ENCODE peak calls at places on chromosomes 1 and 21, in four cellular contexts. One of them, this sample, is unnamed.

GRCh38 chr1:63833346-63834065 is 59.7 kb downstream of the ROR1 start:
- DNase-seq in SK-N-SH: no peak
- DNase-seq in K562: no peak
- DNase-seq in HCT116: no peak
- DNase-seq in this sample: no peak

GRCh38 chr1:227887697-227888403 is 59.9 kb downstream of the WNT9A start:
- DNase-seq in K562: no peak
- DNase-seq in SK-N-SH: peak; percentile 29
- DNase-seq in HCT116: no peak
- DNase-seq in this sample: no peak

GRCh38 chr1:79982218-79982617 is 975.7 kb upstream of the ADGRL4 start:
- DNase-seq in K562: no peak
- DNase-seq in HCT116: no peak
- DNase-seq in SK-N-SH: no peak
- DNase-seq in this sample: no peak

GRCh38 chr1:38088366-38088765 is 41.8 kb upstream of the POU3F1 start:
- DNase-seq in SK-N-SH: no peak
- DNase-seq in K562: peak; percentile 40
- DNase-seq in HCT116: no peak
- DNase-seq in this sample: no peak

GRCh38 chr1:230149751-230150584 is 82.9 kb downstream of the GALNT2 start:
- DNase-seq in HCT116: no peak
- DNase-seq in SK-N-SH: no peak
- DNase-seq in K562: peak; percentile 71
- DNase-seq in this sample: no peak

GRCh38 chr21:33123396-33124120 is 53.6 kb downstream of the OLIG1 start:
- DNase-seq in K562: no peak
- DNase-seq in SK-N-SH: no peak
- DNase-seq in HCT116: no peak
- DNase-seq in this sample: no peak

GRCh38 chr1:24555591-24556413 is at the start of gene NCMAP:
- DNase-seq in K562: no peak
- DNase-seq in HCT116: peak; percentile 10
- DNase-seq in SK-N-SH: no peak
- DNase-seq in this sample: peak; percentile 60

GRCh38 chr1:171055966-171056643 is 34.6 kb upstream of the FMO3 start:
- DNase-seq in K562: no peak
- DNase-seq in SK-N-SH: no peak
- DNase-seq in HCT116: no peak
- DNase-seq in this sample: no peak

GRCh38 chr1:1680031-1680911 is 12.3 kb downstream of the SLC35E2B start:
- DNase-seq in K562: peak; percentile 18
- DNase-seq in SK-N-SH: peak; percentile 13
- DNase-seq in HCT116: no peak
- DNase-seq in this sample: no peak

GRCh38 chr1:10074855-10075418 is 42.2 kb downstream of the UBE4B start:
- DNase-seq in SK-N-SH: no peak
- DNase-seq in K562: no peak
- DNase-seq in HCT116: no peak
- DNase-seq in this sample: no peak

GRCh38 chr1:165303415-165303814 is 53.1 kb downstream of the LMX1A start:
- DNase-seq in SK-N-SH: no peak
- DNase-seq in K562: peak; percentile 8
- DNase-seq in HCT116: no peak
- DNase-seq in this sample: no peak

GRCh38 chr1:235632538-235633219 is 16.9 kb downstream of the GNG4 start:
- DNase-seq in SK-N-SH: no peak
- DNase-seq in K562: no peak
- DNase-seq in HCT116: no peak
- DNase-seq in this sample: no peak

GRCh38 chr1:6753320-6754140 is 31.7 kb upstream of the CAMTA1 start:
- DNase-seq in HCT116: no peak
- DNase-seq in K562: no peak
- DNase-seq in SK-N-SH: no peak
- DNase-seq in this sample: no peak

GRCh38 chr1:65416767-65417166 is 3.7 kb upstream of the LEPR start:
- DNase-seq in HCT116: no peak
- DNase-seq in K562: no peak
- DNase-seq in SK-N-SH: no peak
- DNase-seq in this sample: no peak

GRCh38 chr1:44390277-44390676 is 14.8 kb upstream of the RNF220 start:
- DNase-seq in HCT116: no peak
- DNase-seq in SK-N-SH: no peak
- DNase-seq in K562: no peak
- DNase-seq in this sample: no peak

GRCh38 chr1:58779837-58780585 is 3.8 kb downstream of the JUN start:
- DNase-seq in K562: no peak
- DNase-seq in SK-N-SH: no peak
- DNase-seq in HCT116: no peak
- DNase-seq in this sample: peak; percentile 57

GRCh38 chr1:184755226-184756065 is 788 bp upstream of the EDEM3 start:
- DNase-seq in HCT116: no peak
- DNase-seq in SK-N-SH: peak; percentile 16
- DNase-seq in K562: peak; percentile 55
- DNase-seq in this sample: no peak
- TF ChIP-seq JUND in HCT116: no peak
- TF ChIP-seq JUND in SK-N-SH: no peak
- TF ChIP-seq JUND in K562: no peak
- TF ChIP-seq JUND in this sample: no peak

GRCh38 chr1:72003092-72003491 is 279.2 kb downstream of the NEGR1 start:
- DNase-seq in SK-N-SH: no peak
- DNase-seq in K562: no peak
- DNase-seq in HCT116: no peak
- DNase-seq in this sample: no peak

GRCh38 chr1:72009756-72010441 is 272.4 kb downstream of the NEGR1 start:
- DNase-seq in K562: no peak
- DNase-seq in HCT116: no peak
- DNase-seq in SK-N-SH: no peak
- DNase-seq in this sample: no peak

GRCh38 chr1:72009170-72009569 is 273.2 kb downstream of the NEGR1 start:
- DNase-seq in SK-N-SH: no peak
- DNase-seq in HCT116: no peak
- DNase-seq in K562: no peak
- DNase-seq in this sample: no peak

GRCh38 chr1:72006092-72006491 is 276.2 kb downstream of the NEGR1 start:
- DNase-seq in HCT116: no peak
- DNase-seq in K562: no peak
- DNase-seq in SK-N-SH: no peak
- DNase-seq in this sample: no peak

DNA sequence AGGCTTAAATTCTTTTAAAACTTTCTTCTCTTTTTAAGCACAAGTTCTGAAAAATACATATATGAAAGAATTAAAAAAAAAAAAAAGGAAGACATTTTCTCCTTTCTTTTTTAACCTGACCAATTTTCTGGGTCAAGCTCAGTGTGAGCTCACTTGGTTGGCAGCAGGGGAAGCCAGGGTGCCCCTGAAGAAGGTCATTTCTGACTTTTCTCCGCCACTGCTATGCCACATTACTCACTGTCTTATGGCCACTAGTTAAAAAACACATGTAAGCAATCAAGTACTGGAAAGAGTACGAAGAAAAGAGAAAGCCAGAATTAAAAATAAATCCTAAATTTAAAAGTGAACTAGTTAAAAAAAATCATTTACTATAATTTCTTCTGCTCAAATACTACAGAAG is 275.0 kb downstream of the NEGR1 start:
- DNase-seq in HCT116: no peak
- DNase-seq in K562: no peak
- DNase-seq in SK-N-SH: no peak
- DNase-seq in this sample: no peak
- TF ChIP-seq JUND in HCT116: no peak
- TF ChIP-seq JUND in K562: no peak
- TF ChIP-seq JUND in SK-N-SH: no peak
- TF ChIP-seq JUND in this sample: no peak

GRCh38 chr1:8307628-8308027 is 10.3 kb upstream of the SLC45A1 start:
- DNase-seq in SK-N-SH: no peak
- DNase-seq in HCT116: no peak
- DNase-seq in K562: no peak
- DNase-seq in this sample: no peak

GRCh38 chr1:8299963-8300362 is 18.0 kb upstream of the SLC45A1 start:
- DNase-seq in K562: no peak
- DNase-seq in HCT116: no peak
- DNase-seq in SK-N-SH: no peak
- DNase-seq in this sample: no peak

GRCh38 chr1:8303876-8304275 is 14.0 kb upstream of the SLC45A1 start:
- DNase-seq in K562: no peak
- DNase-seq in SK-N-SH: no peak
- DNase-seq in HCT116: no peak
- DNase-seq in this sample: no peak

GRCh38 chr1:8302181-8302681 is 15.7 kb upstream of the SLC45A1 start:
- DNase-seq in K562: no peak
- DNase-seq in HCT116: no peak
- DNase-seq in SK-N-SH: no peak
- DNase-seq in this sample: no peak

GRCh38 chr1:8303141-8303540 is 14.8 kb upstream of the SLC45A1 start:
- DNase-seq in SK-N-SH: no peak
- DNase-seq in K562: no peak
- DNase-seq in HCT116: no peak
- DNase-seq in this sample: no peak
- TF ChIP-seq JUND in SK-N-SH: no peak
- TF ChIP-seq JUND in K562: no peak
- TF ChIP-seq JUND in HCT116: no peak
- TF ChIP-seq JUND in this sample: no peak

GRCh38 chr1:36692465-36692864 is 209.8 kb upstream of the CSF3R start:
- DNase-seq in HCT116: no peak
- DNase-seq in K562: no peak
- DNase-seq in SK-N-SH: no peak
- DNase-seq in this sample: no peak
- TF ChIP-seq JUND in HCT116: no peak
- TF ChIP-seq JUND in K562: no peak
- TF ChIP-seq JUND in SK-N-SH: no peak
- TF ChIP-seq JUND in this sample: no peak

DNA sequence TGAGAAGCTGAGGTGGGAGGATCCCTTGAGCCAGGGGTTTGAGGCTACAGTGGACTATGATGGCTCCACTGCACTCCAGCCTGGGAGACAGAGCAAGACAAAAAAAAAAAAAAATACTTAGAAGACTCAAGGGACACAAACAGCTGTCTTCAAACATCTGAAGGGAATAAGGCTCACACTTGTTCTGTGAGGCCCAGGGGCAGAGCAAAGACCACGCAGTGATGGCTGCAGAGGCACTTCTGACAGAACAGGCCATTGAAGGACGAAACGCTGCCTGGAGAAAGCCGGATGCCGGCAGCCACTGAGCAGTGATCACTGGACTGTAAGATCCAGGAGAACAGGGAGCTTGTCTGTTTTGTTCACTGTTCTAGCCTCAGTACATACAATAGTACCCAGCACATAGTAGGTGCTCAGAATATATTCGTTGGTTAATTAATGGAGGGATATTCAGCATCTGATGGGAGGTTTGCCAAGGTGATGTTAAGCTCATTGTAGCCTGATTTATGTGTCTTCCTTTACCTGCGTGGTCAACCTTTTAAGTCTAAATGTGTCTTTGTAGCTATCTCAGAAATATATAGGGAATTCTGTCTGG is 12.1 kb upstream of the NDC1 start:
- DNase-seq in K562: no peak
- DNase-seq in SK-N-SH: no peak
- DNase-seq in HCT116: no peak
- DNase-seq in this sample: no peak
- TF ChIP-seq JUND in K562: no peak
- TF ChIP-seq JUND in SK-N-SH: no peak
- TF ChIP-seq JUND in HCT116: no peak
- TF ChIP-seq JUND in this sample: no peak

DNA sequence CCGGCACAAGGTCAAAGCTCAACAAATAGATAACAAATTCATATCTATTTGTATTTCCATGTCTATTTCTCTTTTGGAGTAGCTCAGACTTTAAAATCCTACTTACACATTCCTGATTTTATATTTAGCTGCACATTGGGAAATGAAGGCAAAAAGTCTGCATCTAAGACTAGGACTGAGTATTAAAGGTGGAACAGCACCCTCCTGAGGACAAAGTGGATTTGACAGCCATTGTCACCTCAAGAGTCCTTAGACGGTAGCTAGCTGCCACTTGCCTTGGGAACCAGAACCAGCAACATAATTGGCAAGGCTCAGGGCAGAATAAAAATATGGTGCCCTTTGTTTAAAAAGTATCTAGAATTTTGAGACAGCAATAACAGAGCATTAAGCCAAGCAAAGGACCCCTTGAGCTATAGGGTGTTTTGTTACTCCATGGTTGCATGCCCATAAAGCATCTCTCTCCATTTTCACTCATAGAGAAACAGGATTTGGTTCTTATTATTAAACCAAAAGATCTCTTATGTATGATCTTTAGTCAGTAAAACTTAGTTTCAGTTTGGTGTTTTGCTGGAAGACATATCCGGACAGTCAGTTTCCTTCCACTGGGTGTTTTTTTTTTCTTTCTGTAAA is 30.0 kb upstream of the SGIP1 start:
- DNase-seq in K562: peak; percentile 59
- DNase-seq in HCT116: peak; percentile 68
- DNase-seq in SK-N-SH: peak; percentile 53
- DNase-seq in this sample: peak; percentile 65
- TF ChIP-seq JUND in K562: no peak
- TF ChIP-seq JUND in HCT116: no peak
- TF ChIP-seq JUND in SK-N-SH: no peak
- TF ChIP-seq JUND in this sample: no peak